ENCODE peak calls at places on chromosomes 13 and 19, in six cellular contexts. E is fibroblast of villous mesenchyme, Q is hypothalamus, W is nephron progenitor cell, Y is HuH-7.5, U is progenitor cell of endocrine pancreas. G is an unnamed sample.

GRCh38 chr13:99907627-99908026 is 63.9 kb downstream of the ZIC5 start:
- DNase-seq in E (no peak), U (no peak), W (no peak), Q (no peak), Y (no peak), G (no peak)

GRCh38 chr19:31890230-31890629 is 455.2 kb upstream of the ZNF507 start:
- DNase-seq in W (peak), U (no peak), Y (no peak), Q (no peak), E (no peak), G (no peak)

GRCh38 chr13:34070006-34070405 is 252.1 kb downstream of the RFC3 start:
- DNase-seq in Q (no peak), Y (no peak), W (no peak), U (no peak), E (no peak), G (peak)

GRCh38 chr19:42216653-42217521 is 590 bp downstream of the DEDD2 start:
- DNase-seq in Q (peak), Y (peak), E (peak), U (peak), W (peak), G (peak)

GRCh38 chr13:106603568-106603967 is 35.6 kb upstream of the ARGLU1 start:
- DNase-seq in E (no peak), W (no peak), Q (no peak), Y (no peak), U (no peak), G (no peak)

GRCh38 chr19:33815410-33816340 is 19.0 kb downstream of the KCTD15 start:
- DNase-seq in E (peak), U (no peak), Y (no peak), W (no peak), Q (peak), G (peak)

GRCh38 chr13:21813844-21814243 is 143.0 kb downstream of the FGF9 start:
- DNase-seq in U (no peak), E (no peak), Y (no peak), W (no peak), Q (no peak), G (no peak)

GRCh38 chr19:13881692-13882418 is 4.9 kb downstream of the NANOS3 start:
- DNase-seq in W (no peak), Y (no peak), U (no peak), Q (peak), E (peak), G (peak)

GRCh38 chr13:37109080-37109678 is 3.7 kb upstream of the CSNK1A1L start:
- DNase-seq in W (no peak), Q (no peak), Y (no peak), E (peak), U (no peak), G (peak)

GRCh38 chr13:91618315-91618714 is 219.9 kb downstream of the GPC5 start:
- DNase-seq in E (no peak), W (no peak), Y (no peak), U (no peak), Q (no peak), G (no peak)

GRCh38 chr13:73945871-73946270 is 188.3 kb downstream of the KLF12 start:
- DNase-seq in Y (no peak), U (no peak), W (no peak), Q (peak), E (no peak), G (no peak)